ENCODE peak calls at places on chromosomes 11 and 22, in eight cellular contexts. One of them, this sample, is unnamed.
A peak's percentile ranks its signal among the peaks of the same experiment; 100 is the strongest.

GRCh38 chr11:10606536-10607208 is 38.2 kb upstream of the LYVE1 start:
- DNase-seq in NCI-H1105: no peak
- DNase-seq in stimulated activated CD4-positive, alpha-beta T cell treated with anti-CD3 and anti-CD28 coated beads, Interleukin-12 subunit alpha, Interleukin-12 subunit beta, amount 100 ng/mL, for 48 hours: no peak
- DNase-seq in activated T-cell treated with anti-CD3 and anti-CD28 coated beads for 24 hours: no peak
- DNase-seq in T follicular helper cell: no peak
- DNase-seq in PC-3: peak; percentile 16
- DNase-seq in endothelial cell: no peak
- DNase-seq in AG08395: peak; percentile 33
- DNase-seq in this sample: no peak

GRCh38 chr11:94974178-94974577 is 669 bp downstream of the KDM4D start:
- DNase-seq in endothelial cell: no peak
- DNase-seq in stimulated activated CD4-positive, alpha-beta T cell treated with anti-CD3 and anti-CD28 coated beads, Interleukin-12 subunit alpha, Interleukin-12 subunit beta, amount 100 ng/mL, for 48 hours: no peak
- DNase-seq in AG08395: no peak
- DNase-seq in T follicular helper cell: no peak
- DNase-seq in PC-3: no peak
- DNase-seq in NCI-H1105: no peak
- DNase-seq in activated T-cell treated with anti-CD3 and anti-CD28 coated beads for 24 hours: no peak
- DNase-seq in this sample: no peak

GRCh38 chr11:91326751-91327150 is 897.9 kb upstream of the FAT3 start:
- DNase-seq in activated T-cell treated with anti-CD3 and anti-CD28 coated beads for 24 hours: no peak
- DNase-seq in stimulated activated CD4-positive, alpha-beta T cell treated with anti-CD3 and anti-CD28 coated beads, Interleukin-12 subunit alpha, Interleukin-12 subunit beta, amount 100 ng/mL, for 48 hours: no peak
- DNase-seq in AG08395: no peak
- DNase-seq in T follicular helper cell: no peak
- DNase-seq in PC-3: no peak
- DNase-seq in NCI-H1105: no peak
- DNase-seq in endothelial cell: no peak
- DNase-seq in this sample: no peak

GRCh38 chr11:128507936-128508335 is 79.4 kb downstream of the ETS1 start:
- DNase-seq in T follicular helper cell: no peak
- DNase-seq in stimulated activated CD4-positive, alpha-beta T cell treated with anti-CD3 and anti-CD28 coated beads, Interleukin-12 subunit alpha, Interleukin-12 subunit beta, amount 100 ng/mL, for 48 hours: no peak
- DNase-seq in PC-3: no peak
- DNase-seq in activated T-cell treated with anti-CD3 and anti-CD28 coated beads for 24 hours: no peak
- DNase-seq in endothelial cell: no peak
- DNase-seq in NCI-H1105: no peak
- DNase-seq in AG08395: no peak
- DNase-seq in this sample: no peak

GRCh38 chr22:49647346-49648026 is 180.2 kb downstream of the BRD1 start:
- DNase-seq in T follicular helper cell: no peak
- DNase-seq in endothelial cell: no peak
- DNase-seq in PC-3: peak; percentile 13
- DNase-seq in activated T-cell treated with anti-CD3 and anti-CD28 coated beads for 24 hours: no peak
- DNase-seq in NCI-H1105: no peak
- DNase-seq in stimulated activated CD4-positive, alpha-beta T cell treated with anti-CD3 and anti-CD28 coated beads, Interleukin-12 subunit alpha, Interleukin-12 subunit beta, amount 100 ng/mL, for 48 hours: no peak
- DNase-seq in AG08395: no peak
- DNase-seq in this sample: no peak

GRCh38 chr22:50327711-50328019 is 853 bp upstream of the DENND6B start:
- DNase-seq in stimulated activated CD4-positive, alpha-beta T cell treated with anti-CD3 and anti-CD28 coated beads, Interleukin-12 subunit alpha, Interleukin-12 subunit beta, amount 100 ng/mL, for 48 hours: no peak
- DNase-seq in PC-3: no peak
- DNase-seq in endothelial cell: no peak
- DNase-seq in T follicular helper cell: no peak
- DNase-seq in activated T-cell treated with anti-CD3 and anti-CD28 coated beads for 24 hours: no peak
- DNase-seq in NCI-H1105: no peak
- DNase-seq in AG08395: no peak
- DNase-seq in this sample: no peak

GRCh38 chr11:47060807-47061206 is 115.9 kb downstream of the ARFGAP2 start:
- DNase-seq in NCI-H1105: no peak
- DNase-seq in endothelial cell: no peak
- DNase-seq in T follicular helper cell: no peak
- DNase-seq in activated T-cell treated with anti-CD3 and anti-CD28 coated beads for 24 hours: no peak
- DNase-seq in AG08395: peak; percentile 12
- DNase-seq in PC-3: peak; percentile 4
- DNase-seq in stimulated activated CD4-positive, alpha-beta T cell treated with anti-CD3 and anti-CD28 coated beads, Interleukin-12 subunit alpha, Interleukin-12 subunit beta, amount 100 ng/mL, for 48 hours: no peak
- DNase-seq in this sample: no peak

GRCh38 chr22:20298803-20299735 is 20.8 kb downstream of the DGCR6L start:
- DNase-seq in NCI-H1105: peak; percentile 79
- DNase-seq in T follicular helper cell: peak; percentile 86
- DNase-seq in AG08395: peak; percentile 71
- DNase-seq in stimulated activated CD4-positive, alpha-beta T cell treated with anti-CD3 and anti-CD28 coated beads, Interleukin-12 subunit alpha, Interleukin-12 subunit beta, amount 100 ng/mL, for 48 hours: peak; percentile 88
- DNase-seq in PC-3: peak; percentile 78
- DNase-seq in activated T-cell treated with anti-CD3 and anti-CD28 coated beads for 24 hours: peak; percentile 90
- DNase-seq in endothelial cell: peak; percentile 81
- DNase-seq in this sample: peak; percentile 93

GRCh38 chr22:44567846-44568493 is 69.9 kb upstream of the RTL6 start:
- DNase-seq in PC-3: peak; percentile 36
- DNase-seq in stimulated activated CD4-positive, alpha-beta T cell treated with anti-CD3 and anti-CD28 coated beads, Interleukin-12 subunit alpha, Interleukin-12 subunit beta, amount 100 ng/mL, for 48 hours: peak; percentile 32
- DNase-seq in T follicular helper cell: peak; percentile 24
- DNase-seq in activated T-cell treated with anti-CD3 and anti-CD28 coated beads for 24 hours: peak; percentile 28
- DNase-seq in NCI-H1105: no peak
- DNase-seq in endothelial cell: peak; percentile 19
- DNase-seq in AG08395: no peak
- DNase-seq in this sample: no peak

GRCh38 chr11:130211781-130212401 is 52.3 kb downstream of the ST14 start:
- DNase-seq in PC-3: no peak
- DNase-seq in T follicular helper cell: no peak
- DNase-seq in endothelial cell: peak; percentile 2
- DNase-seq in NCI-H1105: no peak
- DNase-seq in AG08395: no peak
- DNase-seq in stimulated activated CD4-positive, alpha-beta T cell treated with anti-CD3 and anti-CD28 coated beads, Interleukin-12 subunit alpha, Interleukin-12 subunit beta, amount 100 ng/mL, for 48 hours: no peak
- DNase-seq in activated T-cell treated with anti-CD3 and anti-CD28 coated beads for 24 hours: no peak
- DNase-seq in this sample: no peak

GRCh38 chr11:124801014-124801413 is 808 bp upstream of the MSANTD2 start:
- DNase-seq in endothelial cell: no peak
- DNase-seq in NCI-H1105: no peak
- DNase-seq in stimulated activated CD4-positive, alpha-beta T cell treated with anti-CD3 and anti-CD28 coated beads, Interleukin-12 subunit alpha, Interleukin-12 subunit beta, amount 100 ng/mL, for 48 hours: no peak
- DNase-seq in T follicular helper cell: no peak
- DNase-seq in AG08395: peak; percentile 15
- DNase-seq in PC-3: peak; percentile 67
- DNase-seq in activated T-cell treated with anti-CD3 and anti-CD28 coated beads for 24 hours: no peak
- DNase-seq in this sample: no peak

GRCh38 chr11:47641585-47642098 is 717 bp downstream of the MTCH2 start:
- DNase-seq in AG08395: no peak
- DNase-seq in T follicular helper cell: no peak
- DNase-seq in NCI-H1105: no peak
- DNase-seq in endothelial cell: no peak
- DNase-seq in activated T-cell treated with anti-CD3 and anti-CD28 coated beads for 24 hours: no peak
- DNase-seq in stimulated activated CD4-positive, alpha-beta T cell treated with anti-CD3 and anti-CD28 coated beads, Interleukin-12 subunit alpha, Interleukin-12 subunit beta, amount 100 ng/mL, for 48 hours: no peak
- DNase-seq in PC-3: peak; percentile 6
- DNase-seq in this sample: no peak

GRCh38 chr11:32366671-32367070 is 68.7 kb downstream of the WT1 start:
- DNase-seq in T follicular helper cell: no peak
- DNase-seq in AG08395: peak; percentile 41
- DNase-seq in NCI-H1105: no peak
- DNase-seq in stimulated activated CD4-positive, alpha-beta T cell treated with anti-CD3 and anti-CD28 coated beads, Interleukin-12 subunit alpha, Interleukin-12 subunit beta, amount 100 ng/mL, for 48 hours: no peak
- DNase-seq in PC-3: no peak
- DNase-seq in activated T-cell treated with anti-CD3 and anti-CD28 coated beads for 24 hours: no peak
- DNase-seq in endothelial cell: no peak
- DNase-seq in this sample: no peak

GRCh38 chr11:20887137-20887536 is 217.8 kb downstream of the NELL1 start:
- DNase-seq in endothelial cell: no peak
- DNase-seq in PC-3: no peak
- DNase-seq in activated T-cell treated with anti-CD3 and anti-CD28 coated beads for 24 hours: no peak
- DNase-seq in T follicular helper cell: no peak
- DNase-seq in NCI-H1105: no peak
- DNase-seq in AG08395: no peak
- DNase-seq in stimulated activated CD4-positive, alpha-beta T cell treated with anti-CD3 and anti-CD28 coated beads, Interleukin-12 subunit alpha, Interleukin-12 subunit beta, amount 100 ng/mL, for 48 hours: no peak
- DNase-seq in this sample: no peak

GRCh38 chr22:35033635-35034296 is 32.2 kb upstream of the ISX start:
- DNase-seq in endothelial cell: no peak
- DNase-seq in AG08395: no peak
- DNase-seq in activated T-cell treated with anti-CD3 and anti-CD28 coated beads for 24 hours: no peak
- DNase-seq in T follicular helper cell: no peak
- DNase-seq in NCI-H1105: no peak
- DNase-seq in PC-3: no peak
- DNase-seq in stimulated activated CD4-positive, alpha-beta T cell treated with anti-CD3 and anti-CD28 coated beads, Interleukin-12 subunit alpha, Interleukin-12 subunit beta, amount 100 ng/mL, for 48 hours: no peak
- DNase-seq in this sample: no peak

GRCh38 chr22:45946805-45947600 is 30.0 kb downstream of the WNT7B start:
- DNase-seq in stimulated activated CD4-positive, alpha-beta T cell treated with anti-CD3 and anti-CD28 coated beads, Interleukin-12 subunit alpha, Interleukin-12 subunit beta, amount 100 ng/mL, for 48 hours: no peak
- DNase-seq in AG08395: no peak
- DNase-seq in T follicular helper cell: no peak
- DNase-seq in endothelial cell: no peak
- DNase-seq in activated T-cell treated with anti-CD3 and anti-CD28 coated beads for 24 hours: no peak
- DNase-seq in NCI-H1105: no peak
- DNase-seq in PC-3: no peak
- DNase-seq in this sample: no peak

GRCh38 chr22:44587004-44587793 is 89.2 kb upstream of the RTL6 start:
- DNase-seq in PC-3: peak; percentile 44
- DNase-seq in stimulated activated CD4-positive, alpha-beta T cell treated with anti-CD3 and anti-CD28 coated beads, Interleukin-12 subunit alpha, Interleukin-12 subunit beta, amount 100 ng/mL, for 48 hours: no peak
- DNase-seq in T follicular helper cell: no peak
- DNase-seq in endothelial cell: no peak
- DNase-seq in AG08395: no peak
- DNase-seq in NCI-H1105: peak; percentile 64
- DNase-seq in activated T-cell treated with anti-CD3 and anti-CD28 coated beads for 24 hours: no peak
- DNase-seq in this sample: peak; percentile 17

GRCh38 chr11:126140932-126141291 is 70.5 kb downstream of the RPUSD4 start:
- DNase-seq in stimulated activated CD4-positive, alpha-beta T cell treated with anti-CD3 and anti-CD28 coated beads, Interleukin-12 subunit alpha, Interleukin-12 subunit beta, amount 100 ng/mL, for 48 hours: no peak
- DNase-seq in endothelial cell: no peak
- DNase-seq in AG08395: peak; percentile 76
- DNase-seq in PC-3: peak; percentile 58
- DNase-seq in T follicular helper cell: no peak
- DNase-seq in activated T-cell treated with anti-CD3 and anti-CD28 coated beads for 24 hours: no peak
- DNase-seq in NCI-H1105: peak; percentile 84
- DNase-seq in this sample: peak; percentile 77